ENCODE peak calls at places on chromosomes 5 and 9, in ten cellular contexts. F is colonic mucosa; Y is caudate nucleus; X is HepG2; T is WTC11; G is activated CD8-positive, alpha-beta memory T cell treated with anti-CD3 and anti-CD28 coated beads for 48 hours; K is ecto neural progenitor cell; V is SHP77 treated with DMSO at 0.1 percent for 48 hours; Q is putamen; U is HTR-8/SVneo. H is an unnamed sample.

GRCh38 chr5:124980174-124980941 is 233.9 kb upstream of the ZNF608 start:
- DNase-seq in U (no peak), K (no peak), Q (peak), V (no peak), F (no peak), Y (peak), T (peak), G (no peak), X (no peak), H (no peak)

GRCh38 chr9:12813533-12813932 is 38.7 kb downstream of the LURAP1L start:
- DNase-seq in K (no peak), T (no peak), U (no peak), Y (no peak), V (no peak), F (no peak), G (no peak), X (no peak), Q (no peak), H (no peak)

GRCh38 chr5:15064396-15064795 is 192.8 kb upstream of the ANKH start:
- DNase-seq in G (no peak), F (no peak), K (no peak), V (no peak), Y (no peak), X (no peak), Q (no peak), U (no peak), T (no peak), H (no peak)

GRCh38 chr9:115034801-115035200 is 83.2 kb downstream of the TNC start:
- DNase-seq in U (no peak), K (no peak), V (no peak), Y (no peak), X (no peak), Q (no peak), G (no peak), T (no peak), F (no peak), H (no peak)

GRCh38 chr9:82490019-82490499 is 501.5 kb downstream of the SPATA31D1 start:
- DNase-seq in Q (no peak), G (no peak), U (no peak), T (no peak), X (no peak), K (no peak), F (no peak), V (no peak), Y (no peak), H (no peak)

GRCh38 chr5:142798099-142798768 is 28.1 kb downstream of the ARHGAP26 start:
- DNase-seq in T (no peak), Y (no peak), V (no peak), K (no peak), U (no peak), Q (peak), F (no peak), G (no peak), X (peak), H (no peak)

GRCh38 chr5:116455061-116455460 is 119.6 kb downstream of the SEMA6A start:
- DNase-seq in X (no peak), V (no peak), T (no peak), F (no peak), U (no peak), K (no peak), Y (no peak), Q (no peak), G (no peak), H (no peak)

GRCh38 chr5:145778144-145778900 is 56.8 kb downstream of the PRELID2 start:
- DNase-seq in V (no peak), Q (no peak), F (no peak), G (no peak), U (no peak), T (no peak), Y (no peak), K (no peak), X (no peak), H (no peak)

GRCh38 chr9:35812025-35812602 is at the start of gene SPAG8:
- DNase-seq in V (peak), K (peak), Y (peak), U (peak), T (peak), G (peak), F (peak), X (peak), Q (peak), H (peak)

GRCh38 chr5:150221471-150221870 is 31.6 kb downstream of the SLC6A7 start:
- DNase-seq in Q (no peak), G (no peak), T (no peak), F (no peak), X (no peak), Y (no peak), U (no peak), V (no peak), K (no peak), H (no peak)

GRCh38 chr5:106290841-106291240 is 1379.9 kb downstream of the EFNA5 start:
- DNase-seq in X (no peak), G (no peak), U (no peak), V (no peak), Y (no peak), F (no peak), K (no peak), Q (no peak), T (no peak), H (no peak)

GRCh38 chr5:10632110-10632903 is 68.4 kb downstream of the ANKRD33B start:
- DNase-seq in K (no peak), G (peak), U (no peak), F (no peak), X (no peak), V (no peak), Q (no peak), Y (no peak), T (no peak), H (peak)

GRCh38 chr5:58932057-58932594 is 349.3 kb downstream of the RAB3C start:
- DNase-seq in G (no peak), Y (no peak), Q (no peak), K (no peak), V (peak), T (no peak), X (no peak), F (no peak), U (no peak), H (no peak)

GRCh38 chr5:14417232-14417730 is 164.3 kb upstream of the OTULINL start:
- DNase-seq in Q (no peak), V (no peak), G (no peak), T (peak), X (no peak), K (no peak), Y (no peak), F (no peak), U (no peak), H (no peak)

GRCh38 chr9:31119882-31120481 is 1264.5 kb upstream of the ACO1 start:
- DNase-seq in Q (no peak), G (no peak), U (no peak), Y (no peak), F (no peak), V (no peak), T (peak), K (no peak), X (peak), H (peak)

GRCh38 chr5:4480528-4481404 is 659.4 kb upstream of the ADAMTS16 start:
- DNase-seq in K (no peak), T (no peak), V (peak), G (no peak), X (no peak), Y (no peak), Q (no peak), U (no peak), F (no peak), H (no peak)

GRCh38 chr5:81878333-81878732 is 93.5 kb upstream of the ATG10 start:
- DNase-seq in U (no peak), G (no peak), V (no peak), Y (no peak), X (no peak), Q (no peak), T (no peak), F (no peak), K (no peak), H (no peak)

H was measured in transverse colon.